ENCODE peak calls at places on chromosomes 3 and 15, in seven cellular contexts. N is neuronal stem cell, R is IMR-90, T is mesendoderm, C is H1, I is H9, P is trophoblast cell. U is an unnamed sample.

GRCh38 chr15:29046946-29047345 is 161.2 kb downstream of the APBA2 start:
- DNase-seq in I (no peak), C (no peak), N (no peak), P (peak; percentile 25), R (no peak), T (no peak), U (no peak)

GRCh38 chr15:29687939-29688884 is 134.1 kb downstream of the TJP1 start:
- DNase-seq in I (no peak), C (no peak), R (no peak), P (no peak), T (no peak), N (no peak), U (no peak)

GRCh38 chr15:80242132-80242769 is 9.8 kb downstream of the CTXND1 start:
- DNase-seq in R (peak; percentile 24), N (no peak), C (peak; percentile 77), I (peak; percentile 84), P (peak; percentile 37), T (peak; percentile 97), U (peak; percentile 11)

GRCh38 chr3:105254154-105254553 is 112.6 kb upstream of the ALCAM start:
- DNase-seq in R (no peak), T (no peak), N (no peak), C (no peak), P (no peak), I (no peak), U (no peak)

GRCh38 chr3:10173926-10174435 is 9.3 kb downstream of the IRAK2 start:
- DNase-seq in R (peak; percentile 100), N (no peak), I (no peak), P (peak; percentile 82), C (no peak), T (no peak), U (peak; percentile 99)

GRCh38 chr15:89749951-89750559 is 994 bp downstream of the MESP1 start:
- DNase-seq in C (no peak), R (no peak), N (no peak), T (no peak), P (no peak), I (peak; percentile 42), U (no peak)

GRCh38 chr3:115833074-115833473 is 209.8 kb downstream of the GAP43 start:
- DNase-seq in P (no peak), T (no peak), N (no peak), C (no peak), R (no peak), I (no peak), U (no peak)

GRCh38 chr3:173138031-173138430 is 3.0 kb downstream of the SPATA16 start:
- DNase-seq in P (no peak), N (peak; percentile 51), R (no peak), C (no peak), I (no peak), T (no peak), U (no peak)

GRCh38 chr3:187039100-187039722 is 100.1 kb downstream of the RPL39L start:
- DNase-seq in R (no peak), I (no peak), T (no peak), C (no peak), N (no peak), P (no peak), U (no peak)
- H3K4me1 ChIP-seq in R (no peaks in the 10 kb centered on the region), I (no peaks in the 10 kb centered on the region), T (no peaks in the 10 kb centered on the region), C (no peaks in the 10 kb centered on the region), N (no peaks in the 10 kb centered on the region), P (peaks cover 2% of the 10 kb centered on the region), U (peaks cover 9% of the 10 kb centered on the region)

DNA sequence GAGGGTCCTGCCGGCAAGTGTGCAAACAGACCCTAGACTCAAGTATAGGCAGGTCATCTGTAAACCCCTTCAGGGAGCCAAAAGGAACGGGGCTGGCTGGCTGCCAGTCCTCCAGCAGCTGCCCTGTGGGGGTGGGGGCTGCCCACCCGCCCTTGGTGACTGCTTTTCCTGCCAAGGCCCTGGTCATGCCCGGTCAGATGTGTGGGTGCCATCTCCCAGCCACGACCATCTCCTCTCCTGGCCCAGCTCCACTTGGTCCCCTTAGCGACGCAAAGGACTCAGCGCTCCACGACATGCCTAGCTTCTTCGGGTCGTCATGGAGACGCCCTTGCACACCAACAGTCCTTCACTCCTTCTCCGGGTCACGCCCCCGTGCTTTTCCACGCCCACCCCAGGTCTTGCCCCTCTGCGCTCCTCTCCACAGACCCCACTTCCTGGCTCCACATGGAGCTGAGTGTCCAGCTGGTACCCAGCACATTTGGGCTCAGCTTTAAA is 2.4 kb downstream of the MUC4 start:
- DNase-seq in N (no peak), C (no peak), P (no peak), I (no peak), R (no peak), T (no peak), U (no peak)
- H3K27ac ChIP-seq in N (no peak overlapping the region), C (no peak overlapping the region), P (no peak overlapping the region), I (no peak overlapping the region), R (no peak overlapping the region), T (no peak overlapping the region), U (no peak overlapping the region)

GRCh38 chr3:107679911-107680310 is 157.1 kb downstream of the BBX start:
- DNase-seq in T (no peak), I (no peak), N (no peak), R (no peak), C (no peak), P (no peak), U (no peak)
- H3K18ac ChIP-seq in T (no peak overlapping the region), I (no peak overlapping the region), N (no peak overlapping the region), R (no peak overlapping the region), C (no peak overlapping the region), P (no peak overlapping the region), U (no peak overlapping the region)

GRCh38 chr15:93031103-93031464 is 57.9 kb downstream of the RGMA start:
- DNase-seq in P (no peak), T (no peak), R (no peak), I (no peak), N (no peak), C (no peak), U (no peak)

GRCh38 chr15:93028632-93029612 is 60.1 kb downstream of the RGMA start:
- DNase-seq in T (no peak), R (peak; percentile 91), P (peak; percentile 70), C (no peak), N (no peak), I (no peak), U (peak; percentile 75)

GRCh38 chr15:93029613-93030429 is 59.2 kb downstream of the RGMA start:
- DNase-seq in C (peak; percentile 49), P (peak; percentile 52), N (no peak), T (no peak), R (peak; percentile 31), I (no peak), U (peak; percentile 44)

GRCh38 chr15:93028111-93028631 is 60.8 kb downstream of the RGMA start:
- DNase-seq in P (no peak), I (no peak), N (no peak), R (no peak), T (no peak), C (no peak), U (no peak)

GRCh38 chr15:93030430-93031102 is 58.4 kb downstream of the RGMA start:
- DNase-seq in C (peak; percentile 90), P (peak; percentile 82), R (peak; percentile 47), N (peak; percentile 76), T (peak; percentile 75), I (peak; percentile 80), U (peak; percentile 70)
- H3K4me1 ChIP-seq in C (peaks cover 3% of the 10 kb centered on the region), P (no peaks in the 10 kb centered on the region), R (peaks cover 22% of the 10 kb centered on the region), N (peaks cover 14% of the 10 kb centered on the region), T (no peaks in the 10 kb centered on the region), I (no peaks in the 10 kb centered on the region), U (peaks cover 22% of the 10 kb centered on the region)

GRCh38 chr3:64259646-64260045 is 34.4 kb upstream of the PRICKLE2 start:
- DNase-seq in N (no peak), I (no peak), C (no peak), P (no peak), R (no peak), T (no peak), U (no peak)
- H3K27ac ChIP-seq in N (no peak overlapping the region), I (no peak overlapping the region), C (no peak overlapping the region), P (no peak overlapping the region), R (no peak overlapping the region), T (no peak overlapping the region), U (no peak overlapping the region)

GRCh38 chr3:177781686-177782161 is 584.4 kb upstream of the TBL1XR1 start:
- DNase-seq in T (no peak), P (no peak), R (peak; percentile 79), C (no peak), N (no peak), I (no peak), U (peak; percentile 14)
- H3K18ac ChIP-seq in T (peak overlapping the region; percentile 4), P (no peak overlapping the region), R (peak overlapping the region; percentile 72), C (no peak overlapping the region), N (no peak overlapping the region), I (no peak overlapping the region), U (no peak overlapping the region)

GRCh38 chr3:67468511-67468910 is 185.9 kb downstream of the SUCLG2 start:
- DNase-seq in R (peak; percentile 32), I (no peak), T (no peak), P (no peak), N (no peak), C (no peak), U (no peak)

DNA sequence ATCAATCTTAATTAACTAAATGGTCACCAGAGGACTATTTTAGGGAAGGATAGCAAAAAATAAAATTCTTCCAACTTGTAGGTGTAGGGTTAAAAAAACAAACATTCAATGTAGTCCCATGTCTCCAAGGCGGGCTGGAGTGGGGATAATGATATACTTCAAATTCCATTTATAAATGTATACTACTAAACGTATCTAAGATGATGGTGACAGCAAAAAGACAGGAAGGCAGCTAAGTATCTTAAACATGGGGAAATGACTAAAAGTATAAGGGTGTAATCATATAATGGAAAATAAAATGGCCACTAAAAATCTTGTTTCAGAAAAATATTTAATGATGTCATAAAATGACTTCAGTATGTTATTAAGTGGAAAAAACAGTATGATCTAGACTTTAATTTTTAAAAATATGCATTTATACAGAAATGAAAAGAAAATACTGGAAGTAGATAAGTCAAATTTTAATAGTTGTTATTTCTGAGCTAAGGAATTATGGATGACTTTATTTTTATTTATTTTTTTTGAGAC is 181.7 kb downstream of the SUCLG2 start:
- DNase-seq in C (no peak), R (no peak), P (no peak), T (no peak), N (no peak), I (no peak), U (no peak)
- H3K4me1 ChIP-seq in C (no peaks in the 10 kb centered on the region), R (no peaks in the 10 kb centered on the region), P (no peaks in the 10 kb centered on the region), T (no peaks in the 10 kb centered on the region), N (no peaks in the 10 kb centered on the region), I (no peaks in the 10 kb centered on the region), U (no peaks in the 10 kb centered on the region)